ENCODE peak calls at places on chromosomes 13 and 19, in nine cellular contexts. One of them, this sample, is unnamed.

GRCh38 chr19:44925114-44925891 is 10.9 kb downstream of the APOC1 start:
- DNase-seq in fibroblast of lung: peak; percentile 19
- DNase-seq in BE2C: no peak
- DNase-seq in SK-N-SH: no peak
- DNase-seq in heart left ventricle: peak; percentile 66
- DNase-seq in left ventricle myocardium inferior: peak; percentile 78
- DNase-seq in endothelial cell of umbilical vein: no peak
- DNase-seq in ovary: peak; percentile 88
- DNase-seq in tibial nerve: peak; percentile 81
- DNase-seq in this sample: peak; percentile 74

GRCh38 chr13:75771818-75772217 is 135.7 kb downstream of the LMO7 start:
- DNase-seq in ovary: no peak
- DNase-seq in heart left ventricle: no peak
- DNase-seq in left ventricle myocardium inferior: no peak
- DNase-seq in endothelial cell of umbilical vein: peak; percentile 44
- DNase-seq in BE2C: no peak
- DNase-seq in SK-N-SH: no peak
- DNase-seq in fibroblast of lung: peak; percentile 93
- DNase-seq in tibial nerve: no peak
- DNase-seq in this sample: no peak

GRCh38 chr19:13020002-13020414 is 24.7 kb downstream of the NFIX start:
- DNase-seq in fibroblast of lung: peak; percentile 75
- DNase-seq in SK-N-SH: no peak
- DNase-seq in ovary: no peak
- DNase-seq in heart left ventricle: no peak
- DNase-seq in tibial nerve: no peak
- DNase-seq in endothelial cell of umbilical vein: peak; percentile 31
- DNase-seq in BE2C: no peak
- DNase-seq in left ventricle myocardium inferior: no peak
- DNase-seq in this sample: no peak

GRCh38 chr13:89982406-89983085 is 1364.9 kb upstream of the MIR17HG start:
- DNase-seq in ovary: no peak
- DNase-seq in heart left ventricle: no peak
- DNase-seq in endothelial cell of umbilical vein: no peak
- DNase-seq in SK-N-SH: no peak
- DNase-seq in tibial nerve: no peak
- DNase-seq in BE2C: no peak
- DNase-seq in fibroblast of lung: peak; percentile 59
- DNase-seq in left ventricle myocardium inferior: no peak
- DNase-seq in this sample: no peak

GRCh38 chr19:45424191-45425058 is 708 bp upstream of the ERCC1 start:
- DNase-seq in heart left ventricle: peak; percentile 73
- DNase-seq in fibroblast of lung: peak; percentile 97
- DNase-seq in left ventricle myocardium inferior: peak; percentile 71
- DNase-seq in tibial nerve: peak; percentile 44
- DNase-seq in endothelial cell of umbilical vein: peak; percentile 95
- DNase-seq in ovary: no peak
- DNase-seq in BE2C: peak; percentile 82
- DNase-seq in SK-N-SH: peak; percentile 67
- DNase-seq in this sample: peak; percentile 75

GRCh38 chr13:97621631-97622030 is 187.7 kb downstream of the RAP2A start:
- DNase-seq in tibial nerve: no peak
- DNase-seq in heart left ventricle: no peak
- DNase-seq in left ventricle myocardium inferior: no peak
- DNase-seq in fibroblast of lung: no peak
- DNase-seq in BE2C: no peak
- DNase-seq in SK-N-SH: no peak
- DNase-seq in endothelial cell of umbilical vein: no peak
- DNase-seq in ovary: no peak
- DNase-seq in this sample: no peak

GRCh38 chr19:43638991-43639494 is 607 bp downstream of the CADM4 start:
- DNase-seq in fibroblast of lung: no peak
- DNase-seq in ovary: no peak
- DNase-seq in endothelial cell of umbilical vein: no peak
- DNase-seq in heart left ventricle: no peak
- DNase-seq in BE2C: no peak
- DNase-seq in left ventricle myocardium inferior: no peak
- DNase-seq in tibial nerve: no peak
- DNase-seq in SK-N-SH: no peak
- DNase-seq in this sample: no peak

GRCh38 chr19:30446844-30447243 is 74.7 kb downstream of the ZNF536 start:
- DNase-seq in heart left ventricle: no peak
- DNase-seq in BE2C: no peak
- DNase-seq in left ventricle myocardium inferior: no peak
- DNase-seq in tibial nerve: no peak
- DNase-seq in endothelial cell of umbilical vein: no peak
- DNase-seq in ovary: no peak
- DNase-seq in fibroblast of lung: no peak
- DNase-seq in SK-N-SH: no peak
- DNase-seq in this sample: no peak

GRCh38 chr19:34172661-34173144 is 399 bp downstream of the LSM14A start:
- DNase-seq in tibial nerve: no peak
- DNase-seq in heart left ventricle: no peak
- DNase-seq in left ventricle myocardium inferior: peak; percentile 31
- DNase-seq in SK-N-SH: peak; percentile 70
- DNase-seq in fibroblast of lung: no peak
- DNase-seq in ovary: no peak
- DNase-seq in endothelial cell of umbilical vein: no peak
- DNase-seq in BE2C: no peak
- DNase-seq in this sample: peak; percentile 23

GRCh38 chr13:28470286-28470685 is 24.6 kb downstream of the FLT1 start:
- DNase-seq in heart left ventricle: no peak
- DNase-seq in tibial nerve: no peak
- DNase-seq in SK-N-SH: no peak
- DNase-seq in fibroblast of lung: peak; percentile 34
- DNase-seq in left ventricle myocardium inferior: no peak
- DNase-seq in BE2C: no peak
- DNase-seq in endothelial cell of umbilical vein: no peak
- DNase-seq in ovary: no peak
- DNase-seq in this sample: no peak

GRCh38 chr19:48946789-48947542 is 7.7 kb upstream of the BAX start:
- DNase-seq in tibial nerve: no peak
- DNase-seq in ovary: no peak
- DNase-seq in fibroblast of lung: no peak
- DNase-seq in SK-N-SH: no peak
- DNase-seq in heart left ventricle: no peak
- DNase-seq in endothelial cell of umbilical vein: no peak
- DNase-seq in BE2C: no peak
- DNase-seq in left ventricle myocardium inferior: no peak
- DNase-seq in this sample: no peak

GRCh38 chr19:18001837-18002345 is 6.1 kb upstream of the ARRDC2 start:
- DNase-seq in BE2C: no peak
- DNase-seq in fibroblast of lung: no peak
- DNase-seq in left ventricle myocardium inferior: no peak
- DNase-seq in heart left ventricle: no peak
- DNase-seq in tibial nerve: no peak
- DNase-seq in endothelial cell of umbilical vein: no peak
- DNase-seq in SK-N-SH: peak; percentile 42
- DNase-seq in ovary: no peak
- DNase-seq in this sample: no peak

GRCh38 chr19:33102893-33103292 is 21.9 kb downstream of the GPATCH1 start:
- DNase-seq in heart left ventricle: no peak
- DNase-seq in BE2C: no peak
- DNase-seq in fibroblast of lung: no peak
- DNase-seq in ovary: no peak
- DNase-seq in tibial nerve: no peak
- DNase-seq in endothelial cell of umbilical vein: no peak
- DNase-seq in left ventricle myocardium inferior: no peak
- DNase-seq in SK-N-SH: no peak
- DNase-seq in this sample: no peak

GRCh38 chr13:27523345-27524073 is 73.1 kb upstream of the MTIF3 start:
- DNase-seq in heart left ventricle: no peak
- DNase-seq in left ventricle myocardium inferior: no peak
- DNase-seq in endothelial cell of umbilical vein: no peak
- DNase-seq in SK-N-SH: no peak
- DNase-seq in fibroblast of lung: no peak
- DNase-seq in ovary: no peak
- DNase-seq in BE2C: no peak
- DNase-seq in tibial nerve: peak; percentile 7
- DNase-seq in this sample: no peak

GRCh38 chr19:54481326-54481930 is 8.3 kb upstream of the CDC42EP5 start:
- DNase-seq in SK-N-SH: peak; percentile 65
- DNase-seq in fibroblast of lung: no peak
- DNase-seq in endothelial cell of umbilical vein: peak; percentile 62
- DNase-seq in BE2C: peak; percentile 49
- DNase-seq in tibial nerve: no peak
- DNase-seq in left ventricle myocardium inferior: no peak
- DNase-seq in ovary: no peak
- DNase-seq in heart left ventricle: peak; percentile 33
- DNase-seq in this sample: no peak

GRCh38 chr19:2478324-2478755 is 2.4 kb downstream of the GADD45B start:
- DNase-seq in BE2C: peak; percentile 41
- DNase-seq in heart left ventricle: peak; percentile 42
- DNase-seq in tibial nerve: peak; percentile 62
- DNase-seq in ovary: peak; percentile 56
- DNase-seq in endothelial cell of umbilical vein: peak; percentile 60
- DNase-seq in left ventricle myocardium inferior: peak; percentile 61
- DNase-seq in SK-N-SH: peak; percentile 63
- DNase-seq in fibroblast of lung: peak; percentile 72
- DNase-seq in this sample: peak; percentile 83
- TF ChIP-seq CTCF in BE2C: peak; percentile 11
- TF ChIP-seq CTCF in heart left ventricle: peak; percentile 19
- TF ChIP-seq CTCF in tibial nerve: peak; percentile 14
- TF ChIP-seq CTCF in ovary: peak; percentile 48
- TF ChIP-seq CTCF in endothelial cell of umbilical vein: no peak
- TF ChIP-seq CTCF in left ventricle myocardium inferior: peak; percentile 29
- TF ChIP-seq CTCF in SK-N-SH: peak; percentile 29
- TF ChIP-seq CTCF in fibroblast of lung: peak; percentile 18
- TF ChIP-seq CTCF in this sample: peak; percentile 28

DNA sequence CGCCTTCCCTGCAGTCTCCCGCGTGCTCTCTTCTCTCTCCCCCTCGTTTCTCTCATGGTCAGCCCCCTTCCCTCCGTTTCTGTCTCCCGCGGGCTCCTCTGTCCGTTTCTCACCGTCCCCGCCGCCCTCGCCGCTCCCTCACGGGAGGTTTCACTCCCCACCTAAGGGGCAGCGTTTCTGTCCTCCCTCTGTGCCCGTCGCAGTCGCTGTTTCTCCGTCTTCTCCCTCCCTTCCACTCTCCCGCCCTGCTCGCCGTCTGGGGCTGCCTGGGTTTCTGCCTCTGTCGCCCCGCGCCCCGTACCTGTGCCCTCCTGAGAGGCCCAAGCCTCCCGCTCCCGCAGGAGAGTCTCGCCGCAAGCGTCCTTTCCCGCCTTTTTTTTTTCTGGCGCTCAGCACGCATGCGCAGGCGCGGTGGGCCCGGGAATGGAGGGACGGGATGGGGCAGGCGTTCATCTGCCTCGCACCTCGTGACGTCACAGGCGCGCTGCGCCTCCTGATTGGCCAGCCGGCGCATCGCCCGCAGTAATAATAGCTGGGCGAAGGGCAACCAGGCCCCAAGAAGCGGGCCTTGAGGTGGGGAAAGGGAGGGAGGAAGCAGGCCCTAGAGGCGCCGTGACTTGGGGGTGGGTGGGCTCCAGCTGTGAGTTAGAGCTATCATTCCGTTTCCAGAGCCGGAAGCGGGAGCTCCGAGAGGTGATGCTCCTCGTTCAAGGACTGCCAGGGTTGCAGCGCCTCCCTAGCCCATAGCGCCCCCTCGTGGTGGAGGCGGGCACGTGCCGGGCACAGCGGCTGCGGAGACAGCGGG is 15.4 kb downstream of the SSC5D start:
- DNase-seq in heart left ventricle: peak; percentile 94
- DNase-seq in left ventricle myocardium inferior: peak; percentile 93
- DNase-seq in tibial nerve: peak; percentile 89
- DNase-seq in ovary: peak; percentile 91
- DNase-seq in SK-N-SH: peak; percentile 99
- DNase-seq in fibroblast of lung: peak; percentile 83
- DNase-seq in endothelial cell of umbilical vein: peak; percentile 95
- DNase-seq in BE2C: peak; percentile 95
- DNase-seq in this sample: peak; percentile 92
- H3K4me1 ChIP-seq in heart left ventricle: peaks cover 5% of the 10 kb centered on the region
- H3K4me1 ChIP-seq in left ventricle myocardium inferior: peaks cover 14% of the 10 kb centered on the region
- H3K4me1 ChIP-seq in tibial nerve: no peaks in the 10 kb centered on the region
- H3K4me1 ChIP-seq in ovary: no peaks in the 10 kb centered on the region
- H3K4me1 ChIP-seq in SK-N-SH: peaks cover 6% of the 10 kb centered on the region
- H3K4me1 ChIP-seq in fibroblast of lung: no peaks in the 10 kb centered on the region
- H3K4me1 ChIP-seq in endothelial cell of umbilical vein: no peaks in the 10 kb centered on the region
- H3K4me1 ChIP-seq in BE2C: no peaks in the 10 kb centered on the region
- H3K4me1 ChIP-seq in this sample: peaks cover 7% of the 10 kb centered on the region

DNA sequence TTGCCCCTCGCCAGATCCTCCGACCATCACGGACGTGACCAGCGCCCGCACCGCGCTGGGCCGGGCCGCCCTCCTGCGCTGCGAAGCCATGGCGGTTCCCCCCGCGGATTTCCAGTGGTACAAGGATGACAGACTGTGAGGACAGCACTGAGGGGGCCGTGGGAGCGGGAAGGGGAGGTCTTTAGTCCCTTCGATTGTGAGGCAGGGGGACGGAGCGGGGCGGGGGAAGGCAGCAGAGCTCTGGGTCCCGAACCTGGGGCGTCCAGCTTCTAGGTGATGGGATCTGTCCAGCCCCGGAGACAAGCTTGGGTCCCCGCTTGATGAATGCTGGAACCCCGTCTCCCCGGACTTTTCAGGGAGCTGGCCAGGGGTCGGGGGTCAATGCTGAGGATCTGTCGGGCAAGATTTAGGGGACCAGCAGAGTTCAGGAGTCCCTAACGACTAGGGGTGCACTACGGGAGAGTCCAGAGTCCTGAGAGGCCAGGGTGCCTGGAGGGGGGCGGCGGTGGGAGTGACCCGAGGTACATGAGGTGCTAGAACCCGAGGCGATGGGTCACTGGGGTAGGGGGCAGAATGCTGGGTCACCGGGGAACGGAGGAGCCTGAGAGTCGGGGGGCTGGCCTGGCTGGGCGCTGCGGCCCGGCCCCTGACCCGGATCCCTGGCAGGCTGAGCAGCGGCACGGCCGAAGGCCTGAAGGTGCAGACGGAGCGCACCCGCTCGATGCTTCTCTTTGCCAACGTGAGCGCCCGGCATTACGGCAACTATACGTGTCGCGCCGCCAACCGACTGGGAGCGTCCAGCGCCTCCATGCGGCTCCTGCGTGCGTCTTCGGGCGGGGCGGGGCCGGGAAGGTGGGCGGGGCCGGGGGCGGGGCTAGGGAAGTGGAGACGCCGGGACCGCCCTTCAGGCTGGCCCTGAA is 14.6 kb downstream of the VSIG10L start:
- DNase-seq in heart left ventricle: peak; percentile 42
- DNase-seq in left ventricle myocardium inferior: peak; percentile 31
- DNase-seq in tibial nerve: no peak
- DNase-seq in endothelial cell of umbilical vein: peak; percentile 30
- DNase-seq in SK-N-SH: no peak
- DNase-seq in ovary: no peak
- DNase-seq in fibroblast of lung: no peak
- DNase-seq in BE2C: no peak
- DNase-seq in this sample: peak; percentile 43
- TF ChIP-seq CTCF in heart left ventricle: peak; percentile 15
- TF ChIP-seq CTCF in left ventricle myocardium inferior: no peak
- TF ChIP-seq CTCF in tibial nerve: no peak
- TF ChIP-seq CTCF in endothelial cell of umbilical vein: no peak
- TF ChIP-seq CTCF in SK-N-SH: no peak
- TF ChIP-seq CTCF in ovary: no peak
- TF ChIP-seq CTCF in fibroblast of lung: no peak
- TF ChIP-seq CTCF in BE2C: no peak
- TF ChIP-seq CTCF in this sample: no peak

DNA sequence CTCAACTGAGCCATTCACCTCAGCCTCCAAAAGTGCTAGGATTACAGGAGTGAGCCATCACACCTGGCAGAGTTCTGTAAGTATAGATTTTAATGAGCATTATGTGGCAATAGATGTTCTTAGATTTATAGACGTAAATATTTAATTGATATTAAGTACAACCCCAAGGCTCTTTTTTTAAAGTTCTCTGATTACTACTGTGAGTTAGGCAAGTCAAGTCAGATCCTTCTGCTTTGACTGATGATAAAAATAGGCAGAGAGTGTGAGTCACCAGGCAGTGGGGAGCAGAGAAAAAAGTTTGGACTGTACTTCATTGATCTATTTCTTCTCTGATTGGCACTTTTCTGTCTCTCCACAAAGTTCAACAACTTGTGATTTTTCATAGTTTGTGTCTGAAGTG is 1379.9 kb downstream of the UQCRFS1 start:
- DNase-seq in ovary: no peak
- DNase-seq in endothelial cell of umbilical vein: no peak
- DNase-seq in heart left ventricle: no peak
- DNase-seq in fibroblast of lung: no peak
- DNase-seq in SK-N-SH: no peak
- DNase-seq in left ventricle myocardium inferior: no peak
- DNase-seq in BE2C: no peak
- DNase-seq in tibial nerve: no peak
- DNase-seq in this sample: no peak
- H3K4me1 ChIP-seq in ovary: no peaks in the 10 kb centered on the region
- H3K4me1 ChIP-seq in endothelial cell of umbilical vein: no peaks in the 10 kb centered on the region
- H3K4me1 ChIP-seq in heart left ventricle: no peaks in the 10 kb centered on the region
- H3K4me1 ChIP-seq in fibroblast of lung: no peaks in the 10 kb centered on the region
- H3K4me1 ChIP-seq in SK-N-SH: no peaks in the 10 kb centered on the region
- H3K4me1 ChIP-seq in left ventricle myocardium inferior: no peaks in the 10 kb centered on the region
- H3K4me1 ChIP-seq in BE2C: no peaks in the 10 kb centered on the region
- H3K4me1 ChIP-seq in tibial nerve: no peaks in the 10 kb centered on the region
- H3K4me1 ChIP-seq in this sample: no peaks in the 10 kb centered on the region

This sample was measured in transverse colon.